ENCODE peak calls at places on chromosomes 13 and 19, in five cellular contexts. H is globus pallidus; N is stimulated activated CD8-positive, alpha-beta memory T cell treated with anti-CD3 and anti-CD28 coated beads, Interleukin-7, amount 100 ng/mL, for 24 hours; O is naive thymus-derived CD4-positive, alpha-beta T cell; Z is cardiac fibroblast. K is an unnamed sample.
A peak's percentile ranks its signal among the peaks of the same experiment; 100 is the strongest.

GRCh38 chr13:100541882-100542545 is 46.6 kb downstream of the GGACT start:
- DNase-seq in N (no peak), Z (no peak), O (no peak), H (no peak), K (no peak)

GRCh38 chr13:113836917-113837553 is 26.8 kb downstream of the GAS6 start:
- DNase-seq in H (no peak), N (no peak), Z (peak; percentile 94), O (no peak), K (no peak)

GRCh38 chr13:31846182-31846938 is 107.0 kb downstream of the RXFP2 start:
- DNase-seq in H (peak; percentile 81), N (peak; percentile 46), Z (peak; percentile 74), O (peak; percentile 61), K (peak; percentile 34)

GRCh38 chr13:57631607-57632275 is at the start of gene PCDH17:
- DNase-seq in Z (peak; percentile 44), O (no peak), N (no peak), H (peak; percentile 83), K (no peak)

GRCh38 chr19:746208-746819 is 4.6 kb upstream of the MISP start:
- DNase-seq in N (no peak), Z (no peak), H (no peak), O (no peak), K (no peak)

GRCh38 chr19:55383279-55383788 is 758 bp downstream of the TMEM238 start:
- DNase-seq in O (no peak), Z (no peak), N (no peak), H (no peak), K (no peak)

GRCh38 chr13:39765801-39766463 is 110.5 kb downstream of the COG6 start:
- DNase-seq in H (peak; percentile 76), O (no peak), Z (peak; percentile 23), N (no peak), K (no peak)

GRCh38 chr19:55688422-55689218 is 13.6 kb downstream of the EPN1 start:
- DNase-seq in Z (no peak), N (no peak), O (no peak), H (no peak), K (no peak)

GRCh38 chr13:41244555-41244954 is 18.8 kb downstream of the MTRF1 start:
- DNase-seq in N (no peak), O (no peak), Z (peak; percentile 9), H (no peak), K (no peak)

GRCh38 chr19:57789288-57789687 is 19.8 kb downstream of the ZNF586 start:
- DNase-seq in Z (no peak), O (no peak), N (no peak), H (no peak), K (no peak)

GRCh38 chr13:30165791-30166190 is 141.6 kb downstream of the KATNAL1 start:
- DNase-seq in N (no peak), Z (peak; percentile 50), O (no peak), H (peak; percentile 68), K (no peak)

GRCh38 chr19:38020331-38020730 is 113.3 kb downstream of the SIPA1L3 start:
- DNase-seq in Z (no peak), N (no peak), O (no peak), H (no peak), K (no peak)

GRCh38 chr19:7078007-7078406 is 8.5 kb downstream of the ZNF557 start:
- DNase-seq in O (no peak), H (no peak), Z (no peak), N (no peak), K (no peak)

GRCh38 chr19:35114656-35115537 is 726 bp upstream of the FXYD3 start:
- DNase-seq in N (peak; percentile 54), H (peak; percentile 96), O (peak; percentile 54), Z (peak; percentile 58), K (peak; percentile 60)

GRCh38 chr13:107807306-107808073 is 407.8 kb downstream of the LIG4 start:
- DNase-seq in Z (no peak), H (no peak), O (no peak), N (no peak), K (no peak)

GRCh38 chr19:50837300-50837699 is 3.9 kb upstream of the KLK15 start:
- DNase-seq in Z (no peak), N (no peak), O (no peak), H (no peak), K (no peak)

GRCh38 chr19:12940897-12941296 is 2.5 kb downstream of the CALR start:
- DNase-seq in O (no peak), N (no peak), Z (no peak), H (no peak), K (no peak)

GRCh38 chr13:49711218-49711863 is 20.1 kb upstream of the EBPL start:
- DNase-seq in H (no peak), N (no peak), Z (peak; percentile 88), O (no peak), K (no peak)

GRCh38 chr13:73602295-73602694 is 531.9 kb downstream of the KLF12 start:
- DNase-seq in H (no peak), O (no peak), Z (peak; percentile 62), N (no peak), K (no peak)

GRCh38 chr19:50713556-50714236 is 5.9 kb downstream of the SHANK1 start:
- DNase-seq in O (no peak), N (no peak), H (no peak), Z (no peak), K (peak; percentile 59)

GRCh38 chr13:94656766-94657165 is 55.1 kb downstream of the GPR180 start:
- DNase-seq in Z (peak; percentile 92), H (no peak), N (no peak), O (no peak), K (no peak)

GRCh38 chr19:55687281-55688172 is 12.5 kb downstream of the EPN1 start:
- DNase-seq in O (no peak), H (no peak), Z (no peak), N (no peak), K (peak; percentile 24)

GRCh38 chr19:16457954-16458331 is 13.8 kb downstream of the EPS15L1 start:
- DNase-seq in N (no peak), H (no peak), Z (no peak), O (no peak), K (no peak)

GRCh38 chr19:35249146-35249847 is 495 bp downstream of the LSR start:
- DNase-seq in H (no peak), N (no peak), Z (no peak), O (no peak), K (no peak)

GRCh38 chr13:99044764-99045163 is 66.9 kb upstream of the DOCK9 start:
- DNase-seq in Z (no peak), N (no peak), H (no peak), O (no peak), K (no peak)

GRCh38 chr19:45577111-45577905 is 7.3 kb downstream of the OPA3 start:
- DNase-seq in O (no peak), H (no peak), N (no peak), Z (peak; percentile 97), K (no peak)

GRCh38 chr13:25732146-25732865 is 319.5 kb downstream of the SHISA2 start:
- DNase-seq in N (no peak), H (no peak), Z (peak; percentile 35), O (no peak), K (no peak)

K was measured in naive thymus-derived CD8-positive, alpha-beta T cell.